ENCODE peak calls at places on chromosomes 2 and 18, in five cellular contexts. Y is fibroblast of lung, M is prostate gland, U is SK-N-MC, C is right cardiac atrium. D is an unnamed sample.

GRCh38 chr18:61687317-61687716 is 205.5 kb downstream of the RNF152 start:
- DNase-seq in Y (no peak), M (no peak), U (no peak), C (no peak), D (no peak)

GRCh38 chr2:9815844-9816279 is 27.4 kb upstream of the TAF1B start:
- DNase-seq in Y (peak; percentile 64), M (no peak), U (no peak), C (no peak), D (no peak)

GRCh38 chr18:22831441-22831904 is 101.7 kb upstream of the RBBP8 start:
- DNase-seq in Y (peak; percentile 94), M (no peak), U (no peak), C (no peak), D (no peak)

GRCh38 chr18:3794537-3795348 is 344.8 kb downstream of the TGIF1 start:
- DNase-seq in Y (peak; percentile 98), M (no peak), U (peak; percentile 73), C (peak; percentile 27), D (no peak)

GRCh38 chr18:12750076-12750707 is 47.4 kb downstream of the PSMG2 start:
- DNase-seq in Y (peak; percentile 39), M (no peak), U (no peak), C (no peak), D (no peak)

GRCh38 chr18:30705943-30706342 is 336.6 kb downstream of the DSC3 start:
- DNase-seq in Y (no peak), M (no peak), U (no peak), C (no peak), D (no peak)

GRCh38 chr18:79512461-79513380 is 117.0 kb downstream of the NFATC1 start:
- DNase-seq in Y (no peak), M (no peak), U (no peak), C (peak; percentile 11), D (no peak)

GRCh38 chr2:173948827-173949226 is 16.3 kb downstream of the SP3 start:
- DNase-seq in Y (no peak), M (no peak), U (no peak), C (no peak), D (no peak)

GRCh38 chr18:12278765-12279682 is 24.9 kb downstream of the CIDEA start:
- DNase-seq in Y (peak; percentile 98), M (peak; percentile 31), U (no peak), C (peak; percentile 89), D (peak; percentile 75)

GRCh38 chr2:10360460-10361219 is 57.9 kb downstream of the HPCAL1 start:
- DNase-seq in Y (no peak), M (no peak), U (no peak), C (no peak), D (peak; percentile 29)

GRCh38 chr2:96683972-96684820 is 41.6 kb downstream of the FER1L5 start:
- DNase-seq in Y (no peak), M (no peak), U (no peak), C (no peak), D (no peak)

GRCh38 chr18:13381907-13382682 is 163.5 kb downstream of the LDLRAD4 start:
- DNase-seq in Y (peak; percentile 77), M (peak; percentile 55), U (peak; percentile 1), C (peak; percentile 78), D (peak; percentile 68)

GRCh38 chr2:55804535-55804934 is 110.9 kb upstream of the PNPT1 start:
- DNase-seq in Y (no peak), M (no peak), U (no peak), C (no peak), D (no peak)

GRCh38 chr2:123380536-123380935 is 644.6 kb upstream of the CNTNAP5 start:
- DNase-seq in Y (no peak), M (no peak), U (no peak), C (no peak), D (no peak)
- H3K27ac ChIP-seq in Y (no peak overlapping the region), M (no peak overlapping the region), U (no peak overlapping the region), C (no peak overlapping the region), D (no peak overlapping the region)

DNA sequence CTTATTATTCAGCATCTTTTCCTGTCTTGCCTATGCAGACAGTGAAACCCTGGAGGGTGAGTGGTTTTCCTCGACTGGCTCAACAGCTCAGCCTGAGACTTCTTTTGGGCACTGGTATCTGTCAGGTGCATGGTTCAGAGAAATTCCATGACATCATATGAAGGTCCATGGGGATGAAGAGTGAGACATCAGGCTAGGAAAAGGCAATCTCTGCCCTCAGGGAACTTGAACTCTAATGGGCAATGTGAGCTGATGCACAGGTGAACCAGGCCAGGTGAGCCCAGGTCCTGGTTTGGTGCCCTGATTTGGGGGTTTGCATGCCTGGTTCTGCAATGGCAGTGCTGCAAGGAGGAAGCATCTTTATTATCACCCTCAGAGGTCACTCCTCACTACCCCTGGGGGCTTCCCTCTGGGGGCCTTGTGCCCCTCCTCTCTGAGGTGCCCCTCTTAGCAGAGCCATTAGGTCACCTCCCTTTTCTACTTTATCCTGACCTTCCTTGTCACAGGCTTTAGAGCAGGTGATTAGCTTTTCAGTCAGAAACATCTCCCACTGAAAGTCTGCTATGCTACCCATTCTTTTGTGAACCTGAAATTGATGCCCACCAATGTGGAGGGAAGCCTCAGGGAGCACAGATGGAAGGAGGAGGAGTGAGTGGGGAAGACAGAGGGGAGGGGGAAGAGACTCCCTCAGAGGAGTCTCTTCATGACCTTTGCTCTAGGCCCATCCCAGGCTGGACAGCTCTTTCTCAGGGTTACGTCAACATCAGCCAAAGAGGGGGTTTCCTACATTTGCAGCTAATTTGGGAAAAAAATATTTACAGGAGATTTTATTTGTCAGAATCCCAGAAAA is 47.3 kb downstream of the MERTK start:
- DNase-seq in Y (no peak), M (no peak), U (no peak), C (no peak), D (no peak)
- H3K27ac ChIP-seq in Y (no peak overlapping the region), M (peak overlapping the region; percentile 79), U (no peak overlapping the region), C (no peak overlapping the region), D (peak overlapping the region; percentile 64)

GRCh38 chr18:9095297-9096012 is 7.0 kb upstream of the NDUFV2 start:
- DNase-seq in Y (peak; percentile 43), M (no peak), U (no peak), C (no peak), D (no peak)
- H3K27ac ChIP-seq in Y (peak overlapping the region; percentile 92), M (no peak overlapping the region), U (no peak overlapping the region), C (no peak overlapping the region), D (no peak overlapping the region)

GRCh38 chr18:26574958-26575864 is 26.9 kb upstream of the KCTD1 start:
- DNase-seq in Y (peak; percentile 75), M (peak; percentile 76), U (peak; percentile 42), C (peak; percentile 53), D (peak; percentile 61)
- H3K27ac ChIP-seq in Y (no peak overlapping the region), M (peak overlapping the region; percentile 73), U (no peak overlapping the region), C (no peak overlapping the region), D (no peak overlapping the region)

D was measured in psoas muscle.